ENCODE peak calls at places on chromosomes 6 and 20, in seven cellular contexts. P is skeletal muscle cell, R is GM23248, T is A549, G is transverse colon, M is left lung, B is uterus. Q is an unnamed sample.

GRCh38 chr6:42898891-42899361 is 16.9 kb upstream of the PTCRA start:
- DNase-seq in T (peak; percentile 64), B (peak; percentile 79), G (peak; percentile 71), R (peak; percentile 65), P (no peak), M (peak; percentile 61), Q (no peak)

GRCh38 chr6:98657764-98658163 is 176.6 kb upstream of the POU3F2 start:
- DNase-seq in M (peak; percentile 36), T (peak; percentile 14), R (peak; percentile 58), P (peak; percentile 7), G (no peak), B (no peak), Q (no peak)

GRCh38 chr20:23122321-23122720 is 36.2 kb upstream of the CD93 start:
- DNase-seq in T (no peak), M (peak; percentile 20), P (no peak), R (no peak), B (no peak), G (no peak), Q (no peak)

GRCh38 chr6:92779758-92780157 is 639.6 kb downstream of the EPHA7 start:
- DNase-seq in P (peak; percentile 50), T (no peak), R (peak; percentile 7), M (peak; percentile 36), B (peak; percentile 47), G (no peak), Q (no peak)

GRCh38 chr20:33984320-33984719 is 9.4 kb upstream of the RALY start:
- DNase-seq in T (no peak), M (no peak), B (no peak), P (no peak), G (no peak), R (no peak), Q (no peak)

GRCh38 chr6:88119769-88120168 is 46.4 kb downstream of the CNR1 start:
- DNase-seq in T (no peak), P (no peak), R (peak; percentile 8), M (no peak), G (no peak), B (no peak), Q (no peak)

GRCh38 chr20:51221791-51222408 is 199.0 kb upstream of the KCNG1 start:
- DNase-seq in P (peak; percentile 54), B (no peak), G (peak; percentile 39), T (no peak), M (no peak), R (peak; percentile 74), Q (no peak)

GRCh38 chr6:79079425-79080130 is 1.5 kb upstream of the PHIP start:
- DNase-seq in B (no peak), M (no peak), T (no peak), P (no peak), R (peak; percentile 42), G (no peak), Q (no peak)

GRCh38 chr6:113953346-113953745 is 17.6 kb downstream of the HDAC2 start:
- DNase-seq in G (no peak), R (peak; percentile 50), T (no peak), P (no peak), M (no peak), B (no peak), Q (no peak)

GRCh38 chr6:37479266-37479854 is 20.3 kb downstream of the CCDC167 start:
- DNase-seq in G (no peak), M (no peak), T (no peak), B (no peak), P (no peak), R (peak; percentile 15), Q (no peak)

GRCh38 chr20:3766832-3767433 is 620 bp downstream of the ADISSP start:
- DNase-seq in T (no peak), R (peak; percentile 50), G (peak; percentile 31), M (peak; percentile 43), B (no peak), P (no peak), Q (peak; percentile 90)

GRCh38 chr6:70982747-70983146 is 25.9 kb upstream of the B3GAT2 start:
- DNase-seq in M (no peak), R (no peak), P (no peak), G (no peak), B (no peak), T (no peak), Q (no peak)

GRCh38 chr6:74651948-74652347 is 553.9 kb downstream of the COL12A1 start:
- DNase-seq in G (no peak), M (no peak), R (peak; percentile 58), P (no peak), T (no peak), B (no peak), Q (no peak)

GRCh38 chr20:20628314-20628713 is 84.1 kb downstream of the RALGAPA2 start:
- DNase-seq in B (no peak), R (no peak), G (no peak), M (peak; percentile 36), T (no peak), P (no peak), Q (no peak)

GRCh38 chr6:82195619-82196018 is 51.9 kb downstream of the IBTK start:
- DNase-seq in P (no peak), R (no peak), M (no peak), T (no peak), G (no peak), B (no peak), Q (no peak)

GRCh38 chr20:42392417-42392816 is 774.2 kb upstream of the CHD6 start:
- DNase-seq in B (no peak), P (no peak), R (no peak), G (no peak), T (no peak), M (no peak), Q (no peak)

GRCh38 chr20:48425776-48426175 is 402.0 kb downstream of the PREX1 start:
- DNase-seq in P (no peak), M (no peak), R (no peak), G (no peak), T (no peak), B (no peak), Q (no peak)

GRCh38 chr20:35360033-35360432 is 51.7 kb downstream of the UQCC1 start:
- DNase-seq in R (peak; percentile 7), P (no peak), B (no peak), G (no peak), T (no peak), M (no peak), Q (no peak)

GRCh38 chr6:52160468-52161104 is 25.6 kb upstream of the IL17A start:
- DNase-seq in M (no peak), B (no peak), G (no peak), R (peak; percentile 6), T (no peak), P (no peak), Q (no peak)

GRCh38 chr6:132392292-132392691 is 9.0 kb downstream of the MOXD1 start:
- DNase-seq in B (no peak), R (peak; percentile 30), T (no peak), M (no peak), G (no peak), P (no peak), Q (no peak)

GRCh38 chr6:121413831-121414368 is 21.5 kb upstream of the GJA1 start:
- DNase-seq in T (no peak), P (no peak), G (no peak), M (no peak), B (no peak), R (no peak), Q (no peak)

GRCh38 chr20:59385461-59385860 is 85.0 kb downstream of the EDN3 start:
- DNase-seq in B (no peak), M (no peak), R (no peak), T (peak; percentile 44), P (no peak), G (no peak), Q (no peak)

GRCh38 chr6:44603044-44603686 is 215.7 kb downstream of the CDC5L start:
- DNase-seq in P (no peak), R (no peak), G (no peak), B (no peak), T (no peak), M (no peak), Q (peak; percentile 63)

GRCh38 chr6:130968486-130968885 is 94.6 kb downstream of the EPB41L2 start:
- DNase-seq in T (no peak), R (peak; percentile 46), G (no peak), P (no peak), M (no peak), B (no peak), Q (no peak)

GRCh38 chr6:11043552-11043960 is 549 bp downstream of the ELOVL2 start:
- DNase-seq in B (no peak), T (no peak), G (no peak), R (peak; percentile 30), M (no peak), P (no peak), Q (no peak)

GRCh38 chr6:14818422-14818884 is 427.4 kb upstream of the JARID2 start:
- DNase-seq in M (no peak), R (peak; percentile 49), B (no peak), P (no peak), T (no peak), G (peak; percentile 83), Q (no peak)

DNA sequence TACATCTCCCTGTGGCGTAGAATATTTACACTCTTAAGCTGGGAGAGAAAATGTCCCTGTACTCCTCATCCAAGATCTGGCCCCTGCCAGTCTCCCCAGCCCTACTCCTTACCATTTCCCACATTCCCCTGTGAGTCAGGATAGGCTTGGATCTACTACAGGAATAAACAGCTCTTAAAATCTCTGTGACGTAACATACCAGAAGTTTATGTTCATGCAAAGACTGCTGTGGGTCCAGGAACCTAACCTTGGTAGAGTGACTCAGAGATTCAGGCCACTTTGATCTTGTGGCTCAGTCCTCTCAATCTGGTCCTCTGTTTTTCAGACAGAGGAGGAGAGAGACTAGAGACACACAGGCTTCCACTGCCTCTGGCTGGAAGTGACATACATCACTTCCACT is 38.5 kb upstream of the GPR6 start:
- DNase-seq in M (no peak), R (no peak), B (no peak), T (no peak), G (no peak), P (no peak), Q (peak; percentile 14)
- H3K4me3 ChIP-seq in M (no peak overlapping the region), R (no peak overlapping the region), B (no peak overlapping the region), T (no peak overlapping the region), G (no peak overlapping the region), P (no peak overlapping the region), Q (no peak overlapping the region)

GRCh38 chr6:139530551-139530950 is 156.1 kb upstream of the CITED2 start:
- DNase-seq in T (no peak), B (no peak), R (no peak), P (no peak), M (no peak), G (no peak), Q (no peak)
- H3K4me3 ChIP-seq in T (no peak overlapping the region), B (no peak overlapping the region), R (peak overlapping the region; percentile 41), P (no peak overlapping the region), M (no peak overlapping the region), G (no peak overlapping the region), Q (no peak overlapping the region)

GRCh38 chr20:31572042-31572700 is 32.9 kb upstream of the ID1 start:
- DNase-seq in R (no peak), M (no peak), P (no peak), B (no peak), T (no peak), G (no peak), Q (no peak)
- H3K4me3 ChIP-seq in R (no peak overlapping the region), M (peak overlapping the region; percentile 54), P (no peak overlapping the region), B (peak overlapping the region; percentile 48), T (peak overlapping the region; percentile 14), G (peak overlapping the region; percentile 44), Q (no peak overlapping the region)

DNA sequence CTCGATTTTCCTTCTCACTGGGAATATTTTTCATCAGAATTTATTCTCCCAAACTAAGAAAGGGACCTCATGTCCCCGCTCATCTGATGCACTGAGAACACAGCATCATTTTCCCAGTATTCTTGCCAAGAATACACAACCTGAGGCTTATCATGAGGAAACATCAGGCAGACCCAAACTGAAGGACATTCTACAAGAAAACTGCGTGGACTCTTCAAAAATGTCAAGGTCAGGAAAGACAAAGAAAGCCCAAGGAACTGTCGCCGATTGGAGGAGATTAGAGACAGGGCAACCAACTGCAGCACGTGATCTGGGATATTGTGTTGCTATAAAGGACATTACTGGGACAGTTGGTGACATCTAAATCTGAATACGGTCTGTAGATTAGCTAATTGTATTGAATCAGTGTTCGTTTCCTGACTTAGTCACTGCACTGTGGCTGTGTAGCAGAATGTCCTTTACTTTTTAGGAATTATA is 72.3 kb downstream of the SNX5 start:
- DNase-seq in B (peak; percentile 38), M (no peak), G (no peak), R (peak; percentile 45), P (no peak), T (no peak), Q (no peak)
- H3K4me3 ChIP-seq in B (no peak overlapping the region), M (no peak overlapping the region), G (no peak overlapping the region), R (peak overlapping the region; percentile 70), P (peak overlapping the region; percentile 43), T (no peak overlapping the region), Q (no peak overlapping the region)